ENCODE peak calls at places on chromosomes 2 and 18, in five cellular contexts. A, O, N, B and R are unnamed samples.

GRCh38 chr2:175743020-175743419 is 259.0 kb downstream of the LNPK start:
- DNase-seq in O (no peak), A (no peak), N (no peak), B (no peak), R (no peak)

GRCh38 chr2:45834858-45835257 is 183.4 kb downstream of the PRKCE start:
- DNase-seq in B (no peak), A (no peak), N (no peak), O (no peak), R (no peak)

GRCh38 chr2:105697781-105698449 is 46.8 kb upstream of the NCK2 start:
- DNase-seq in A (no peak), B (no peak), O (peak; percentile 18), N (no peak), R (no peak)

GRCh38 chr2:42100696-42101585 is 53.1 kb downstream of the PKDCC start:
- DNase-seq in O (peak; percentile 77), A (no peak), N (peak; percentile 65), B (peak; percentile 56), R (no peak)

GRCh38 chr2:236959876-236960275 is 125.8 kb upstream of the COPS8 start:
- DNase-seq in B (no peak), A (no peak), N (no peak), O (no peak), R (no peak)

GRCh38 chr2:10378189-10378588 is 69.9 kb downstream of the ODC1 start:
- DNase-seq in A (no peak), N (no peak), B (peak; percentile 96), O (no peak), R (no peak)

GRCh38 chr2:176419591-176420071 is 150.4 kb downstream of the MTX2 start:
- DNase-seq in A (no peak), O (no peak), B (no peak), N (no peak), R (no peak)

GRCh38 chr2:20080839-20081348 is 29.5 kb upstream of the LAPTM4A start:
- DNase-seq in O (peak; percentile 85), N (peak; percentile 57), A (no peak), B (no peak), R (no peak)

GRCh38 chr18:79873449-79874110 is 75.8 kb downstream of the KCNG2 start:
- DNase-seq in B (no peak), O (no peak), N (peak; percentile 46), A (no peak), R (no peak)

GRCh38 chr2:195407782-195408181 is 249.2 kb upstream of the SLC39A10 start:
- DNase-seq in N (no peak), A (peak; percentile 29), B (no peak), O (no peak), R (no peak)

GRCh38 chr2:75108937-75109482 is 90.3 kb downstream of the TACR1 start:
- DNase-seq in B (no peak), O (peak; percentile 6), N (no peak), A (no peak), R (no peak)

GRCh38 chr2:43218221-43218549 is 8.2 kb downstream of the ZFP36L2 start:
- DNase-seq in A (no peak), O (no peak), B (no peak), N (no peak), R (no peak)

GRCh38 chr2:78979380-78980238 is 45.9 kb upstream of the REG3G start:
- DNase-seq in B (peak; percentile 48), O (peak; percentile 86), A (no peak), N (peak; percentile 67), R (peak; percentile 32)

GRCh38 chr2:198883604-198884003 is 574.1 kb downstream of the SATB2 start:
- DNase-seq in O (no peak), A (no peak), N (no peak), B (no peak), R (no peak)

GRCh38 chr2:89829828-89830227 is 1138.4 kb downstream of the RPIA start:
- DNase-seq in N (no peak), A (no peak), O (no peak), B (no peak), R (no peak)

GRCh38 chr2:173580351-173580750 is 225.7 kb downstream of the CDCA7 start:
- DNase-seq in B (no peak), A (no peak), O (no peak), N (no peak), R (no peak)

GRCh38 chr2:170696006-170696405 is 19.1 kb upstream of the SP5 start:
- DNase-seq in O (no peak), B (no peak), N (no peak), A (no peak), R (no peak)

GRCh38 chr18:28110924-28111323 is 66.0 kb downstream of the CDH2 start:
- DNase-seq in A (no peak), N (no peak), B (no peak), O (peak; percentile 36), R (no peak)

GRCh38 chr18:28114472-28114871 is 62.5 kb downstream of the CDH2 start:
- DNase-seq in N (no peak), O (no peak), B (no peak), A (no peak), R (no peak)

GRCh38 chr18:28113271-28114023 is 63.5 kb downstream of the CDH2 start:
- DNase-seq in A (no peak), N (no peak), B (no peak), O (no peak), R (no peak)

GRCh38 chr18:28109781-28110460 is 67.0 kb downstream of the CDH2 start:
- DNase-seq in N (no peak), B (no peak), A (no peak), O (no peak), R (no peak)

GRCh38 chr18:28112056-28112470 is 64.9 kb downstream of the CDH2 start:
- DNase-seq in B (no peak), O (no peak), A (no peak), N (no peak), R (no peak)
- H3K4me2 ChIP-seq in B (no peak overlapping the region), O (peak overlapping the region; percentile 0), A (peak overlapping the region; percentile 93), N (no peak overlapping the region), R (no peak overlapping the region)

DNA sequence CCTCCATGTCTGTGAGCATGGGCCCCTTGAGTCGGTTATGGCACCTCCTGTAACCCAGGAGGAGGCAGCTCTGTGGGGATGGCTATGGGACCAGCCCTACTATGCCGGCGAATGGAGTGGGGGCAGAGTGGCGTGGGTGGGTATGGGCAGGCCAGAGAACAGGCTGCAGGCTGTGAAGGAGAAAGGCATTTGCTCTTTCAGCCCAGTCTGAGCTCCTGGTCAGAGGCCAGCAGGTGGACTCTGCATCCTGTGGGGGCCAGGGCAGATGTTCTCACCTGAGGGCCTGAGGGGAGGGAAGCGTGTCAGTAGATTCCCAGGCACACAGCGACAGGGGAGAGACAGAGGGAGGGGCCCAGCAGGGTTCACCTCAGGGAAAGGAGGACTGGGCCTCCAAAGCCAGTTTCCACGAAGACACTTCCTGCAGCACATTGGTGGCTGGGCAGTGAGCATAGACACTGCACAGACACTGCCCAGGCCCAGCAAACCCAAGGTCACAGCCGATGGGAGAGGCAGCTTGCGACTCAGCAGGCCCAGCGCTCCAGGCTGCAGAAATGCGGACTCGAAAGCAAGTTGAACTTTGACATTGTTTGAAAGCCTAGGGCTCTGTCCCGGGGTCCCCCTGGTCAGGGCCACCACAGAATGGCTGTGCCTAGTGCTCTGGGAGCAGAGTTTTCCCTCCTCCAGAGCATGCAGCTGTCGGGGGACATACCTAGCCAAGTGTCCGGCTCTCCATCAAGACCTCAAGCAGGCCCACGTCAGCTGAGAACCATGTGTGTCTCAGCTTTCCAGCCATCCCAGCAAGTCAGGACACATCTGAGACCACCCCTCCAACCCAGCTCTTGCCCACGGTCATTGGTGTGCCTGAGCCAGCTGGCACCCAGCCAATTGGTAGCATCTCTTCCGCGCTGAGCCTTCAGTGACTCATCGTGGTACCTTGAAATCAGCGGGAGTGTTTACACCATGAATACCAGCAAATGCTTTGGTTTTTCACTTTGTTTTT is 53.8 kb downstream of the TGOLN2 start:
- DNase-seq in A (no peak), O (no peak), B (no peak), N (no peak), R (no peak)
- H3K4me2 ChIP-seq in A (peak overlapping the region; percentile 44), O (no peak overlapping the region), B (no peak overlapping the region), N (no peak overlapping the region), R (no peak overlapping the region)

GRCh38 chr2:204008352-204008751 is 71.8 kb downstream of the ICOS start:
- DNase-seq in O (no peak), B (no peak), A (no peak), N (no peak), R (no peak)
- H3K4me2 ChIP-seq in O (no peak overlapping the region), B (no peak overlapping the region), A (no peak overlapping the region), N (no peak overlapping the region), R (no peak overlapping the region)

GRCh38 chr2:201777043-201777442 is 3.7 kb downstream of the ALS2 start:
- DNase-seq in A (no peak), N (no peak), O (peak; percentile 8), B (no peak), R (no peak)
- H3K4me2 ChIP-seq in A (no peak overlapping the region), N (no peak overlapping the region), O (peak overlapping the region; percentile 93), B (no peak overlapping the region), R (no peak overlapping the region)